ENCODE peak calls at places on chromosomes 5 and 9, in six cellular contexts. A is GM23338, I is HCT116, H is neural progenitor cell, B is SK-N-SH, G is PC-3. D is an unnamed sample.

GRCh38 chr5:158886957-158887356 is 212.8 kb downstream of the EBF1 start:
- DNase-seq in A (no peak), I (no peak), H (no peak), B (no peak), G (no peak), D (no peak)

GRCh38 chr5:158899792-158900191 is 199.9 kb downstream of the EBF1 start:
- DNase-seq in A (no peak), I (no peak), H (no peak), B (no peak), G (no peak), D (peak; percentile 84)

GRCh38 chr9:129105857-129106694 is 4.5 kb downstream of the CRAT start:
- DNase-seq in A (no peak), I (no peak), H (no peak), B (no peak), G (no peak), D (no peak)

GRCh38 chr5:8953016-8953415 is 592.9 kb downstream of the SEMA5A start:
- DNase-seq in A (no peak), I (no peak), H (no peak), B (no peak), G (no peak), D (no peak)

GRCh38 chr5:175609504-175609903 is 48.4 kb upstream of the HRH2 start:
- DNase-seq in A (no peak), I (no peak), H (no peak), B (no peak), G (no peak), D (no peak)

GRCh38 chr5:44332360-44332971 is 56.8 kb downstream of the FGF10 start:
- DNase-seq in A (peak; percentile 94), I (peak; percentile 39), H (peak; percentile 81), B (peak; percentile 8), G (peak; percentile 82), D (peak; percentile 69)

GRCh38 chr9:127185181-127185580 is 62.7 kb upstream of the ANGPTL2 start:
- DNase-seq in A (no peak), I (no peak), H (no peak), B (no peak), G (no peak), D (no peak)

GRCh38 chr9:94867281-94867841 is 140.9 kb downstream of the AOPEP start:
- DNase-seq in A (peak; percentile 17), I (peak; percentile 45), H (peak; percentile 50), B (peak; percentile 17), G (peak; percentile 79), D (peak; percentile 94)

GRCh38 chr5:164296603-164297080 is 791.2 kb downstream of the MAT2B start:
- DNase-seq in A (peak; percentile 87), I (no peak), H (peak; percentile 95), B (no peak), G (no peak), D (no peak)

GRCh38 chr5:157549283-157549629 is 26.3 kb downstream of the ADAM19 start:
- DNase-seq in A (no peak), I (no peak), H (no peak), B (no peak), G (peak; percentile 80), D (peak; percentile 56)

GRCh38 chr9:136533775-136534157 is 12.1 kb downstream of the NOTCH1 start:
- DNase-seq in A (no peak), I (no peak), H (no peak), B (no peak), G (no peak), D (no peak)

GRCh38 chr9:124188331-124189110 is 69.2 kb upstream of the NEK6 start:
- DNase-seq in A (no peak), I (no peak), H (no peak), B (no peak), G (no peak), D (no peak)

GRCh38 chr5:149940941-149941644 is 3.5 kb downstream of the PDE6A start:
- DNase-seq in A (no peak), I (no peak), H (no peak), B (no peak), G (peak; percentile 56), D (no peak)

GRCh38 chr9:16090907-16091629 is 538.2 kb downstream of the CCDC171 start:
- DNase-seq in A (no peak), I (no peak), H (no peak), B (no peak), G (no peak), D (peak; percentile 38)

GRCh38 chr5:72555871-72556270 is 48.7 kb upstream of the ZNF366 start:
- DNase-seq in A (no peak), I (no peak), H (peak; percentile 38), B (no peak), G (no peak), D (peak; percentile 30)

GRCh38 chr9:20043035-20043434 is 254.2 kb upstream of the SLC24A2 start:
- DNase-seq in A (no peak), I (no peak), H (no peak), B (no peak), G (no peak), D (no peak)

GRCh38 chr5:83721878-83722779 is 1.5 kb upstream of the HAPLN1 start:
- DNase-seq in A (peak; percentile 85), I (peak; percentile 66), H (peak; percentile 92), B (peak; percentile 85), G (peak; percentile 73), D (peak; percentile 87)

GRCh38 chr5:75847561-75848021 is 130.4 kb upstream of the POC5 start:
- DNase-seq in A (no peak), I (no peak), H (no peak), B (no peak), G (no peak), D (no peak)

GRCh38 chr5:32390819-32391591 is 53.5 kb downstream of the ZFR start:
- DNase-seq in A (no peak), I (peak; percentile 7), H (no peak), B (no peak), G (no peak), D (peak; percentile 92)

GRCh38 chr5:73822989-73823339 is 197.0 kb downstream of the ARHGEF28 start:
- DNase-seq in A (no peak), I (no peak), H (no peak), B (no peak), G (peak; percentile 76), D (peak; percentile 45)

GRCh38 chr9:136017813-136018190 is 56.6 kb upstream of the UBAC1 start:
- DNase-seq in A (no peak), I (no peak), H (no peak), B (peak; percentile 19), G (no peak), D (no peak)

GRCh38 chr9:93955356-93956182 is 414 bp upstream of the BARX1 start:
- DNase-seq in A (peak; percentile 87), I (no peak), H (peak; percentile 82), B (peak; percentile 58), G (no peak), D (peak; percentile 48)

GRCh38 chr5:139453683-139454567 is 8.6 kb downstream of the ECSCR start:
- DNase-seq in A (no peak), I (no peak), H (no peak), B (no peak), G (no peak), D (no peak)

DNA sequence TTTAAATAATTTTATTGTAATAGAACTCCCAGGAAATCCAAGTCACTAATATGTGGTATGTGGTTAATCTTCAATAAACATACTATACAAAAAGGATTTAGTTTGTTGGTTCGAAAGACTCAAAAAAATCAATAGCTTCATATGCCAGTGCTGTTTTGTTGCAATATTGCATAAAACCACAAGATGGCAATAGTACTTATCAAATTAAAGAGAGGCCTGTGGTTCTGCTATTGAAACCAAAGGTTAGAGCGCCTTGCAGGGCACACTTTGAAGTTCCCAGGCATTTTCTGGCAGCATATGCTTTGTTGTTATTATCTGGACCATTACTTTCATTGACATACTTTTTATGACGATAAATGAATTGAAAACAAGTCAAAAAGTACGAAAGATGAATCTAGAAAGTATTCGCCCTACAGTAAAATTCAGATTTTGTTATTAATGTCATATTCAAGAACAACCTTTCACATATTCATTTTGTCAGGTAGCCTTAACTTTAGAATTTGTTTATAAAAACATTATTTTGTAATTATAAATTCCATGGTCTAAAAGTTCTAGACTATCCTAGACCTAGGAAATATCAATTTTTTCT is 316.3 kb downstream of the MCTP1 start:
- DNase-seq in A (peak; percentile 88), I (peak; percentile 69), H (peak; percentile 81), B (peak; percentile 34), G (peak; percentile 79), D (peak; percentile 77)
- TF ChIP-seq EZH2phosphoT487 in A (no peak), I (no peak), H (no peak), B (no peak), G (no peak), D (no peak)

DNA sequence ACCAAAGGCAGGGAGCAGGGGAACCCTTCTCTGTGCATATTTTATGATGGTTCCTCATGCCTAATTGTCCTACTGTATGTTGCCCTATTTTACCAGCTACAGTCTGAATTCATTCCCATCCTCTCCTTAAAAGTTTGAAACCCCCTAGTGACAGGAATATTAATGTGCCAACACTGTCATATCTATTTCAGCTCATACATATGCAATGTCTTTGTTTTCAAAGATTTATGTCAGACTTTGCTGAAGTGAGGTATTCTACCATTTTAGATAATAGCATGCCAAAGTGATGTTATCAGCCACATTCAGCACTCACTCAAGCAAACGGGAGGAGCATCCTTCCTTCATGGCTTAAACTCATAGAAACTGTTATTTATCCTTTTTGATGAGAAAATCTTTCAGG is 696.6 kb downstream of the NR2F1-AS1 start:
- DNase-seq in A (no peak), I (no peak), H (no peak), B (no peak), G (no peak), D (no peak)
- TF ChIP-seq EZH2phosphoT487 in A (no peak), I (no peak), H (no peak), B (no peak), G (no peak), D (no peak)

DNA sequence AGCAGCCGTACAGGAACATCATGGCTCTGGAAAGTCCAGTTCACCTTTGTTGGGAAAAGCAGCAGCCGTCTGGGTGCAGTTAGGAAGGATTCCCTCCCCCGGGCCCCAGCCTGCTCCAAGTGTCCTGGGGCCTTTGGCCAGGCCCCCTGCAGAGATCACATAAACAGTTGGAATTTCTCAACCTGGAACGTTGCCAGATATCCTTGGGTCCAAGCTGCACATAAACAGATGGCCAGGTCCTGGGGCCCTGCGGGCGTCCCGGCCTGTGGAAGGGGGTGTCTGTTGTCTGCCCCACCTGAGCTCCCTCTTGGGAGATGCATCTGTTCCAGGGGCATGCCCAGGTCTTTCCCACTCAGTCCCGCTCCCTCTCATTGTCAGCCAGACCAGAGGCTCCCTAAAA is 92.7 kb downstream of the COL5A1 start:
- DNase-seq in A (no peak), I (no peak), H (no peak), B (peak; percentile 82), G (no peak), D (peak; percentile 60)
- TF ChIP-seq EZH2phosphoT487 in A (no peak), I (no peak), H (no peak), B (no peak), G (no peak), D (no peak)

GRCh38 chr5:41112486-41113455 is 41.6 kb upstream of the MROH2B start:
- DNase-seq in A (no peak), I (no peak), H (no peak), B (no peak), G (no peak), D (peak; percentile 39)

GRCh38 chr5:41120600-41120999 is 49.5 kb upstream of the MROH2B start:
- DNase-seq in A (no peak), I (no peak), H (no peak), B (no peak), G (no peak), D (no peak)

GRCh38 chr5:41118177-41118576 is 47.0 kb upstream of the MROH2B start:
- DNase-seq in A (peak; percentile 10), I (no peak), H (no peak), B (no peak), G (peak; percentile 50), D (no peak)

GRCh38 chr5:41115281-41115680 is 44.1 kb upstream of the MROH2B start:
- DNase-seq in A (peak; percentile 2), I (no peak), H (no peak), B (no peak), G (peak; percentile 51), D (peak; percentile 90)
- TF ChIP-seq EZH2phosphoT487 in A (no peak), I (no peak), H (no peak), B (no peak), G (no peak), D (no peak)

D was measured in GM23248.